ENCODE peak calls at places on chromosomes 16 and 17, in five cellular contexts. One of them, this sample, is unnamed.

GRCh38 chr17:37650419-37651003 is 7.3 kb upstream of the DDX52 start:
- DNase-seq in left ventricle myocardium inferior: no peak
- DNase-seq in M059J: peak
- DNase-seq in AG04450: no peak
- DNase-seq in left cardiac atrium: no peak
- DNase-seq in this sample: peak

GRCh38 chr17:945672-946071 is 33.9 kb downstream of the NXN start:
- DNase-seq in AG04450: no peak
- DNase-seq in left ventricle myocardium inferior: no peak
- DNase-seq in left cardiac atrium: no peak
- DNase-seq in M059J: no peak
- DNase-seq in this sample: no peak

GRCh38 chr16:11613381-11614303 is 26.9 kb upstream of the LITAF start:
- DNase-seq in left cardiac atrium: peak
- DNase-seq in M059J: peak
- DNase-seq in left ventricle myocardium inferior: peak
- DNase-seq in AG04450: no peak
- DNase-seq in this sample: no peak

GRCh38 chr16:27228621-27229501 is 25.5 kb downstream of the KDM8 start:
- DNase-seq in AG04450: no peak
- DNase-seq in left ventricle myocardium inferior: peak
- DNase-seq in M059J: no peak
- DNase-seq in left cardiac atrium: peak
- DNase-seq in this sample: no peak

GRCh38 chr17:27854163-27854562 is 39.0 kb downstream of the LYRM9 start:
- DNase-seq in left ventricle myocardium inferior: no peak
- DNase-seq in M059J: no peak
- DNase-seq in AG04450: no peak
- DNase-seq in left cardiac atrium: no peak
- DNase-seq in this sample: no peak

GRCh38 chr17:41417576-41418015 is 6.8 kb downstream of the KRT37 start:
- DNase-seq in AG04450: no peak
- DNase-seq in left ventricle myocardium inferior: no peak
- DNase-seq in left cardiac atrium: no peak
- DNase-seq in M059J: peak
- DNase-seq in this sample: no peak

GRCh38 chr17:56540791-56541190 is 52.7 kb upstream of the NOG start:
- DNase-seq in M059J: peak
- DNase-seq in left cardiac atrium: no peak
- DNase-seq in AG04450: no peak
- DNase-seq in left ventricle myocardium inferior: no peak
- DNase-seq in this sample: no peak

GRCh38 chr17:74049167-74049797 is 154.2 kb upstream of the RPL38 start:
- DNase-seq in AG04450: no peak
- DNase-seq in left ventricle myocardium inferior: no peak
- DNase-seq in left cardiac atrium: no peak
- DNase-seq in M059J: no peak
- DNase-seq in this sample: no peak

GRCh38 chr16:6149031-6149430 is 1051.4 kb upstream of the EEF2KMT start:
- DNase-seq in left ventricle myocardium inferior: no peak
- DNase-seq in AG04450: no peak
- DNase-seq in M059J: no peak
- DNase-seq in left cardiac atrium: no peak
- DNase-seq in this sample: no peak

GRCh38 chr17:32709562-32709961 is 167.4 kb downstream of the MYO1D start:
- DNase-seq in left ventricle myocardium inferior: no peak
- DNase-seq in left cardiac atrium: no peak
- DNase-seq in M059J: no peak
- DNase-seq in AG04450: no peak
- DNase-seq in this sample: no peak

GRCh38 chr16:81748476-81749198 is 30.5 kb upstream of the PLCG2 start:
- DNase-seq in left cardiac atrium: no peak
- DNase-seq in AG04450: no peak
- DNase-seq in M059J: no peak
- DNase-seq in left ventricle myocardium inferior: no peak
- DNase-seq in this sample: no peak

GRCh38 chr16:734208-734980 is 6.4 kb downstream of the CIAO3 start:
- DNase-seq in left cardiac atrium: peak
- DNase-seq in AG04450: no peak
- DNase-seq in left ventricle myocardium inferior: no peak
- DNase-seq in M059J: no peak
- DNase-seq in this sample: no peak

GRCh38 chr17:7019406-7019805 is 3.4 kb upstream of the BCL6B start:
- DNase-seq in M059J: no peak
- DNase-seq in left ventricle myocardium inferior: no peak
- DNase-seq in left cardiac atrium: no peak
- DNase-seq in AG04450: no peak
- DNase-seq in this sample: no peak

GRCh38 chr17:836154-836553 is 54.0 kb downstream of the MRM3 start:
- DNase-seq in left ventricle myocardium inferior: no peak
- DNase-seq in left cardiac atrium: no peak
- DNase-seq in M059J: peak
- DNase-seq in AG04450: peak
- DNase-seq in this sample: peak

GRCh38 chr16:30541502-30542329 is 7.1 kb upstream of the ZNF747 start:
- DNase-seq in left cardiac atrium: no peak
- DNase-seq in AG04450: peak
- DNase-seq in M059J: peak
- DNase-seq in left ventricle myocardium inferior: no peak
- DNase-seq in this sample: peak

GRCh38 chr16:67454104-67454503 is 23.2 kb downstream of the HSD11B2 start:
- DNase-seq in M059J: no peak
- DNase-seq in left cardiac atrium: no peak
- DNase-seq in AG04450: no peak
- DNase-seq in left ventricle myocardium inferior: no peak
- DNase-seq in this sample: no peak

GRCh38 chr17:71790791-71791190 is 330.0 kb upstream of the SOX9 start:
- DNase-seq in left ventricle myocardium inferior: no peak
- DNase-seq in M059J: peak
- DNase-seq in AG04450: no peak
- DNase-seq in left cardiac atrium: no peak
- DNase-seq in this sample: peak

GRCh38 chr16:89922884-89923639 is at the start of gene TUBB3:
- DNase-seq in AG04450: no peak
- DNase-seq in M059J: peak
- DNase-seq in left cardiac atrium: peak
- DNase-seq in left ventricle myocardium inferior: peak
- DNase-seq in this sample: peak

GRCh38 chr16:84467256-84467655 is 37.2 kb downstream of the MEAK7 start:
- DNase-seq in AG04450: no peak
- DNase-seq in left cardiac atrium: no peak
- DNase-seq in left ventricle myocardium inferior: no peak
- DNase-seq in M059J: peak
- DNase-seq in this sample: no peak

GRCh38 chr16:48583075-48584065 is 26.6 kb downstream of the N4BP1 start:
- DNase-seq in left cardiac atrium: no peak
- DNase-seq in left ventricle myocardium inferior: no peak
- DNase-seq in AG04450: no peak
- DNase-seq in M059J: peak
- DNase-seq in this sample: peak

GRCh38 chr16:23952128-23953041 is 116.6 kb downstream of the PRKCB start:
- DNase-seq in left ventricle myocardium inferior: no peak
- DNase-seq in M059J: no peak
- DNase-seq in AG04450: no peak
- DNase-seq in left cardiac atrium: no peak
- DNase-seq in this sample: peak

GRCh38 chr16:88628512-88628974 is 9.8 kb upstream of the IL17C start:
- DNase-seq in AG04450: no peak
- DNase-seq in left ventricle myocardium inferior: peak
- DNase-seq in M059J: no peak
- DNase-seq in left cardiac atrium: peak
- DNase-seq in this sample: no peak

GRCh38 chr17:38658741-38659345 is 15.9 kb downstream of the EPOP start:
- DNase-seq in left cardiac atrium: peak
- DNase-seq in AG04450: no peak
- DNase-seq in M059J: no peak
- DNase-seq in left ventricle myocardium inferior: peak
- DNase-seq in this sample: no peak

GRCh38 chr17:32912218-32912897 is 15.6 kb upstream of the TMEM98 start:
- DNase-seq in M059J: no peak
- DNase-seq in left ventricle myocardium inferior: peak
- DNase-seq in left cardiac atrium: peak
- DNase-seq in AG04450: peak
- DNase-seq in this sample: peak

GRCh38 chr17:58332720-58333395 is 4.3 kb upstream of the TSPOAP1 start:
- DNase-seq in left cardiac atrium: no peak
- DNase-seq in AG04450: no peak
- DNase-seq in left ventricle myocardium inferior: peak
- DNase-seq in M059J: no peak
- DNase-seq in this sample: no peak

GRCh38 chr17:29495011-29495410 is 71.8 kb downstream of the ABHD15 start:
- DNase-seq in M059J: peak
- DNase-seq in left cardiac atrium: no peak
- DNase-seq in AG04450: peak
- DNase-seq in left ventricle myocardium inferior: no peak
- DNase-seq in this sample: no peak

GRCh38 chr16:75312875-75313274 is 61.5 kb upstream of the BCAR1 start:
- DNase-seq in AG04450: no peak
- DNase-seq in left cardiac atrium: no peak
- DNase-seq in left ventricle myocardium inferior: no peak
- DNase-seq in M059J: no peak
- DNase-seq in this sample: no peak

GRCh38 chr17:36092228-36092627 is 2.3 kb upstream of the CCL3 start:
- DNase-seq in M059J: no peak
- DNase-seq in left ventricle myocardium inferior: no peak
- DNase-seq in AG04450: no peak
- DNase-seq in left cardiac atrium: no peak
- DNase-seq in this sample: no peak

GRCh38 chr17:17347234-17347955 is 44.2 kb downstream of the NT5M start:
- DNase-seq in left cardiac atrium: no peak
- DNase-seq in left ventricle myocardium inferior: no peak
- DNase-seq in AG04450: no peak
- DNase-seq in M059J: no peak
- DNase-seq in this sample: no peak

GRCh38 chr17:54426287-54426886 is 474.3 kb upstream of the TOM1L1 start:
- DNase-seq in AG04450: no peak
- DNase-seq in left ventricle myocardium inferior: no peak
- DNase-seq in M059J: no peak
- DNase-seq in left cardiac atrium: no peak
- DNase-seq in this sample: no peak

GRCh38 chr17:56902350-56902749 is 11.5 kb downstream of the TRIM25 start:
- DNase-seq in AG04450: no peak
- DNase-seq in M059J: peak
- DNase-seq in left cardiac atrium: no peak
- DNase-seq in left ventricle myocardium inferior: no peak
- DNase-seq in this sample: peak

GRCh38 chr17:17236295-17237025 is 508 bp downstream of the FLCN start:
- DNase-seq in AG04450: no peak
- DNase-seq in M059J: peak
- DNase-seq in left ventricle myocardium inferior: no peak
- DNase-seq in left cardiac atrium: no peak
- DNase-seq in this sample: peak

GRCh38 chr16:85390511-85391174 is 222.5 kb upstream of the GSE1 start:
- DNase-seq in M059J: peak
- DNase-seq in left ventricle myocardium inferior: peak
- DNase-seq in AG04450: peak
- DNase-seq in left cardiac atrium: peak
- DNase-seq in this sample: peak